ENCODE peak calls at places on chromosomes 1 and 21, in eight cellular contexts. One of them, this sample, is unnamed. For H3K9me3 and H3K27me3, the result is how much of the 10 kb centered on the place peaks cover.

GRCh38 chr1:20896824-20897223 is 109.7 kb upstream of the HP1BP3 start:
- DNase-seq in left ventricle myocardium inferior: no peak
- DNase-seq in psoas muscle: no peak
- DNase-seq in ovary: no peak
- DNase-seq in sigmoid colon: no peak
- DNase-seq in CD4-positive, CD25-positive, alpha-beta regulatory T cell: no peak
- DNase-seq in WERI-Rb-1: no peak
- DNase-seq in heart right ventricle: no peak
- DNase-seq in this sample: no peak

GRCh38 chr1:110798691-110799256 is 74.2 kb upstream of the CD53 start:
- DNase-seq in CD4-positive, CD25-positive, alpha-beta regulatory T cell: no peak
- DNase-seq in psoas muscle: no peak
- DNase-seq in ovary: no peak
- DNase-seq in sigmoid colon: no peak
- DNase-seq in heart right ventricle: no peak
- DNase-seq in WERI-Rb-1: peak
- DNase-seq in left ventricle myocardium inferior: no peak
- DNase-seq in this sample: no peak

GRCh38 chr1:107950434-107950833 is 14.5 kb downstream of the VAV3 start:
- DNase-seq in CD4-positive, CD25-positive, alpha-beta regulatory T cell: no peak
- DNase-seq in WERI-Rb-1: no peak
- DNase-seq in heart right ventricle: no peak
- DNase-seq in psoas muscle: no peak
- DNase-seq in ovary: no peak
- DNase-seq in sigmoid colon: no peak
- DNase-seq in left ventricle myocardium inferior: no peak
- DNase-seq in this sample: no peak

GRCh38 chr1:118504867-118505266 is 319.8 kb upstream of the SPAG17 start:
- DNase-seq in ovary: no peak
- DNase-seq in left ventricle myocardium inferior: peak
- DNase-seq in psoas muscle: peak
- DNase-seq in sigmoid colon: no peak
- DNase-seq in CD4-positive, CD25-positive, alpha-beta regulatory T cell: no peak
- DNase-seq in WERI-Rb-1: no peak
- DNase-seq in heart right ventricle: peak
- DNase-seq in this sample: no peak

GRCh38 chr1:173168941-173169340 is 38.2 kb downstream of the TNFSF4 start:
- DNase-seq in left ventricle myocardium inferior: no peak
- DNase-seq in ovary: no peak
- DNase-seq in heart right ventricle: no peak
- DNase-seq in sigmoid colon: no peak
- DNase-seq in WERI-Rb-1: no peak
- DNase-seq in psoas muscle: no peak
- DNase-seq in CD4-positive, CD25-positive, alpha-beta regulatory T cell: no peak
- DNase-seq in this sample: no peak

GRCh38 chr1:91406773-91407389 is 2.2 kb upstream of the HFM1 start:
- DNase-seq in left ventricle myocardium inferior: no peak
- DNase-seq in sigmoid colon: no peak
- DNase-seq in psoas muscle: no peak
- DNase-seq in WERI-Rb-1: no peak
- DNase-seq in ovary: no peak
- DNase-seq in CD4-positive, CD25-positive, alpha-beta regulatory T cell: no peak
- DNase-seq in heart right ventricle: no peak
- DNase-seq in this sample: no peak

GRCh38 chr1:193537266-193538003 is 351.0 kb upstream of the B3GALT2 start:
- DNase-seq in psoas muscle: no peak
- DNase-seq in sigmoid colon: no peak
- DNase-seq in CD4-positive, CD25-positive, alpha-beta regulatory T cell: peak
- DNase-seq in ovary: no peak
- DNase-seq in heart right ventricle: peak
- DNase-seq in WERI-Rb-1: no peak
- DNase-seq in left ventricle myocardium inferior: no peak
- DNase-seq in this sample: no peak

GRCh38 chr1:1862905-1863547 is 27.9 kb downstream of the GNB1 start:
- DNase-seq in heart right ventricle: no peak
- DNase-seq in sigmoid colon: no peak
- DNase-seq in WERI-Rb-1: no peak
- DNase-seq in psoas muscle: no peak
- DNase-seq in left ventricle myocardium inferior: no peak
- DNase-seq in CD4-positive, CD25-positive, alpha-beta regulatory T cell: no peak
- DNase-seq in ovary: no peak
- DNase-seq in this sample: no peak

GRCh38 chr1:167016090-167016750 is 27.1 kb downstream of the MAEL start:
- DNase-seq in ovary: no peak
- DNase-seq in heart right ventricle: no peak
- DNase-seq in WERI-Rb-1: no peak
- DNase-seq in psoas muscle: no peak
- DNase-seq in left ventricle myocardium inferior: no peak
- DNase-seq in CD4-positive, CD25-positive, alpha-beta regulatory T cell: no peak
- DNase-seq in sigmoid colon: no peak
- DNase-seq in this sample: no peak

GRCh38 chr21:31656199-31657095 is 3.0 kb upstream of the SOD1 start:
- DNase-seq in heart right ventricle: no peak
- DNase-seq in sigmoid colon: no peak
- DNase-seq in ovary: no peak
- DNase-seq in left ventricle myocardium inferior: no peak
- DNase-seq in psoas muscle: no peak
- DNase-seq in WERI-Rb-1: no peak
- DNase-seq in CD4-positive, CD25-positive, alpha-beta regulatory T cell: peak
- DNase-seq in this sample: no peak

GRCh38 chr1:226891846-226892533 is 21.6 kb downstream of the PSEN2 start:
- DNase-seq in left ventricle myocardium inferior: no peak
- DNase-seq in ovary: no peak
- DNase-seq in WERI-Rb-1: no peak
- DNase-seq in heart right ventricle: peak
- DNase-seq in CD4-positive, CD25-positive, alpha-beta regulatory T cell: no peak
- DNase-seq in psoas muscle: no peak
- DNase-seq in sigmoid colon: no peak
- DNase-seq in this sample: no peak

GRCh38 chr1:66464356-66464755 is 69.6 kb upstream of the SGIP1 start:
- DNase-seq in CD4-positive, CD25-positive, alpha-beta regulatory T cell: no peak
- DNase-seq in left ventricle myocardium inferior: no peak
- DNase-seq in WERI-Rb-1: no peak
- DNase-seq in heart right ventricle: no peak
- DNase-seq in psoas muscle: no peak
- DNase-seq in sigmoid colon: no peak
- DNase-seq in ovary: no peak
- DNase-seq in this sample: no peak

GRCh38 chr1:197813741-197814140 is 38.5 kb upstream of the DENND1B start:
- DNase-seq in CD4-positive, CD25-positive, alpha-beta regulatory T cell: no peak
- DNase-seq in psoas muscle: no peak
- DNase-seq in heart right ventricle: no peak
- DNase-seq in left ventricle myocardium inferior: no peak
- DNase-seq in sigmoid colon: no peak
- DNase-seq in ovary: no peak
- DNase-seq in WERI-Rb-1: no peak
- DNase-seq in this sample: no peak

GRCh38 chr1:210655511-210655910 is 326.8 kb downstream of the HHAT start:
- DNase-seq in sigmoid colon: no peak
- DNase-seq in CD4-positive, CD25-positive, alpha-beta regulatory T cell: no peak
- DNase-seq in WERI-Rb-1: no peak
- DNase-seq in left ventricle myocardium inferior: no peak
- DNase-seq in heart right ventricle: no peak
- DNase-seq in psoas muscle: no peak
- DNase-seq in ovary: no peak
- DNase-seq in this sample: no peak

GRCh38 chr1:75257424-75257823 is 123.2 kb downstream of the LHX8 start:
- DNase-seq in sigmoid colon: no peak
- DNase-seq in CD4-positive, CD25-positive, alpha-beta regulatory T cell: no peak
- DNase-seq in left ventricle myocardium inferior: no peak
- DNase-seq in WERI-Rb-1: peak
- DNase-seq in heart right ventricle: no peak
- DNase-seq in ovary: no peak
- DNase-seq in psoas muscle: no peak
- DNase-seq in this sample: no peak

GRCh38 chr1:224245188-224245587 is 62.1 kb downstream of the DEGS1 start:
- DNase-seq in heart right ventricle: peak
- DNase-seq in WERI-Rb-1: no peak
- DNase-seq in ovary: no peak
- DNase-seq in psoas muscle: peak
- DNase-seq in left ventricle myocardium inferior: peak
- DNase-seq in sigmoid colon: peak
- DNase-seq in CD4-positive, CD25-positive, alpha-beta regulatory T cell: peak
- DNase-seq in this sample: no peak

GRCh38 chr21:38455403-38455802 is 42.9 kb downstream of the ERG start:
- DNase-seq in CD4-positive, CD25-positive, alpha-beta regulatory T cell: no peak
- DNase-seq in WERI-Rb-1: no peak
- DNase-seq in left ventricle myocardium inferior: no peak
- DNase-seq in psoas muscle: no peak
- DNase-seq in sigmoid colon: no peak
- DNase-seq in ovary: no peak
- DNase-seq in heart right ventricle: no peak
- DNase-seq in this sample: no peak
- H3K9me3 ChIP-seq in CD4-positive, CD25-positive, alpha-beta regulatory T cell: under half
- H3K9me3 ChIP-seq in WERI-Rb-1: under half
- H3K9me3 ChIP-seq in left ventricle myocardium inferior: under half
- H3K9me3 ChIP-seq in psoas muscle: under half
- H3K9me3 ChIP-seq in sigmoid colon: under half
- H3K9me3 ChIP-seq in ovary: under half
- H3K9me3 ChIP-seq in heart right ventricle: under half
- H3K9me3 ChIP-seq in this sample: under half

GRCh38 chr1:203437696-203438315 is 37.8 kb upstream of the PRELP start:
- DNase-seq in ovary: no peak
- DNase-seq in heart right ventricle: no peak
- DNase-seq in psoas muscle: no peak
- DNase-seq in CD4-positive, CD25-positive, alpha-beta regulatory T cell: no peak
- DNase-seq in WERI-Rb-1: peak
- DNase-seq in sigmoid colon: no peak
- DNase-seq in left ventricle myocardium inferior: no peak
- DNase-seq in this sample: no peak
- H3K27me3 ChIP-seq in ovary: under half
- H3K27me3 ChIP-seq in heart right ventricle: under half
- H3K27me3 ChIP-seq in psoas muscle: under half
- H3K27me3 ChIP-seq in CD4-positive, CD25-positive, alpha-beta regulatory T cell: under half
- H3K27me3 ChIP-seq in WERI-Rb-1: under half
- H3K27me3 ChIP-seq in sigmoid colon: under half
- H3K27me3 ChIP-seq in left ventricle myocardium inferior: under half
- H3K27me3 ChIP-seq in this sample: under half

DNA sequence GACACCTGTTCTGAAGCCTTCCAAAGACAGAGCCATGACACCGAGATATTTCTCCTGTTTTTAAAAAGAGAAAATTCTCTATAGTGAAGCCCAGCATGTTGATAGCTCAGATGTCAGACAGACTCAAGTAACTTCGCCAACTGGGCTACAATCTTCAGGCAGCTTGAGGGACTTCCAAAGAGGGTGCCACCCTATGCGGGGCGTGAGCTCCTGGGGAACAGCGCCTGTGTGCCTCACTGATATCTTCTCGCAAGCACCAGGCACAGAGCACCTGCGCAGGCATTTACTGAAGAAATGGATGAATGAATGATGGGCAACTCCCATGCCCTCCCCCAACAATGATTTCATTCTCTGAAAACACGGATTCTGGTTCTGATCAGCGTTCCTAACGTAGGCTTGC is 17.6 kb downstream of the RIPK4 start:
- DNase-seq in sigmoid colon: no peak
- DNase-seq in heart right ventricle: no peak
- DNase-seq in psoas muscle: no peak
- DNase-seq in left ventricle myocardium inferior: no peak
- DNase-seq in WERI-Rb-1: no peak
- DNase-seq in ovary: no peak
- DNase-seq in CD4-positive, CD25-positive, alpha-beta regulatory T cell: no peak
- DNase-seq in this sample: no peak
- H3K9me3 ChIP-seq in sigmoid colon: under half
- H3K9me3 ChIP-seq in heart right ventricle: under half
- H3K9me3 ChIP-seq in psoas muscle: under half
- H3K9me3 ChIP-seq in left ventricle myocardium inferior: under half
- H3K9me3 ChIP-seq in WERI-Rb-1: under half
- H3K9me3 ChIP-seq in ovary: under half
- H3K9me3 ChIP-seq in CD4-positive, CD25-positive, alpha-beta regulatory T cell: under half
- H3K9me3 ChIP-seq in this sample: under half

DNA sequence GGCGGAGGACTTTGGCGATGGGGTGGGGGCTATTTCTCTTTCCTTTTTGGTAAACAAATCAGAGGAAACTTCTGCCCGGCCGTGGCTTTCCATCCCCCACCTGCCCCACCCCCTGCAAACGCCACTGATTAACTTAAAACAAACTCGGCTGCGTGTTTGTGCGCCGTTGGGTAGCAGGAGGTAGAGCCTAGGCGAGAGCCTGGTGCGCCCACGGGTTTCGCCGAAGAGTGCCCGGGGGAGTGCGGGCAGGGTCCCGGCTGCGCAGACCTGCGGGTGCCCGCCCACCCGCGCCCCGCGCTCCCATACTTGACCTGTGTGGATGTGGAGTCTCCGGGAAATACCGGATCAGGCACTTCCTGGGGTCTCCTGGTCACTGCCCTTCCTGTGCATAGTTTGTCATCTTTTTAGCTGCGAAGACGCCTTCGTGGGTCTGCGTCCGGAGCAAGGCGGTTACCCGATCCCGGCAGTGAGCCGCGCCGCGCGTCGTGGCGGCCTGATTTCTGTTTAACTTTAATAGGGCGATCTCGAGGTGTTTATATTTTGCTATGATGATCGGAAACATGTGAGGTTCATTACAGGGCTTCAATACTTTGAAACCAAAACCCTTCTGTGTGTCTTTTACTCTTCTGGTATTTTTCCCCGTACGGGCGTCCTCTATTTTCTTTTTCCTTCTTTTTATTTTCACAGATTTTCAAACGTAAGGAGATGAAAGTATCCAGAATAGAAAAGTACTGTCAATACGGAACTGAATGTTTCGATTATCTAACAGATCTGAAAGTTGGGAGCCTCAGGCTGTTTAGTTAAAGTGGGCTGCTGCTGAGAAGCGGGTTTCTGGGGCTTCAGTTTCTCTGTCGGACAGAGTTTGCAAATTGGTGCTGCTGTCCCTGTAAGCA is 15.2 kb downstream of the NR5A2 start:
- DNase-seq in WERI-Rb-1: peak
- DNase-seq in sigmoid colon: no peak
- DNase-seq in psoas muscle: no peak
- DNase-seq in heart right ventricle: no peak
- DNase-seq in left ventricle myocardium inferior: no peak
- DNase-seq in ovary: no peak
- DNase-seq in CD4-positive, CD25-positive, alpha-beta regulatory T cell: peak
- DNase-seq in this sample: no peak
- H3K27me3 ChIP-seq in WERI-Rb-1: half or more
- H3K27me3 ChIP-seq in sigmoid colon: half or more
- H3K27me3 ChIP-seq in psoas muscle: under half
- H3K27me3 ChIP-seq in heart right ventricle: half or more
- H3K27me3 ChIP-seq in left ventricle myocardium inferior: half or more
- H3K27me3 ChIP-seq in ovary: under half
- H3K27me3 ChIP-seq in CD4-positive, CD25-positive, alpha-beta regulatory T cell: under half
- H3K27me3 ChIP-seq in this sample: under half

DNA sequence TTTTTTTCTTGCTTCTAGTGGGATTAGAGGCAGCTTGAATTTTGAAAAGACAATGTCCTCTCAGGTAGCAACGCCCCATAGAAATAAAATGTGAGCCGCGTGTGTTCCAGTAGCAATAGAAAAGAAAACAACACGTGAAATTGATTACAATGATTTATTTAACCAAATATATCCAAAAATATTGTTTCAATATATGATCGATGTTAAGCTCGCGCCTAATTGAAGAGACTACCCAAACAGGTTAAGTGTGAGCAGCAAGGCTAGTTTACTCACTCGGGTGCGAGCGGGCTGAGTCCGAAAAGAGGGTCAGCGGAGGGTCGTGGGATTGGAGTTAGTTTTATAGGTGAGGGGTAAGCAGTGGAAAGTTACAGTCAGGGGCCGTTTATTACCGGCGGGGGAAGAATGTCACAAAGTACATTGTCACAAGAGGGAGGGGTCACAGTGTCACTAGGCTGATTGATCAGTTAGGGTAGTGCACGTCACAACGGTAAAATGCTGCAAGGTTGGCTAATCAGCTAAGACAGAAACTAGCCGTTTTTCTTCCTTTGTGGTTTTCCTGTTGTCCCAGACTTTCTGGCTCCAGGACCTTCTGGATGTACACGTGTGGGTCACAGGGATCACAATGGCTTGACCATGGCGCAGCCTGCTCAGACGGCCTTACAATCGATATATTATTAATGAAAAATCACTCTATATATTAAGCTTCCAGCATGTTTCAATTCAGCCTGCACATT is 697 bp upstream of the ZNF670 start:
- DNase-seq in ovary: no peak
- DNase-seq in left ventricle myocardium inferior: no peak
- DNase-seq in CD4-positive, CD25-positive, alpha-beta regulatory T cell: peak
- DNase-seq in WERI-Rb-1: no peak
- DNase-seq in psoas muscle: no peak
- DNase-seq in sigmoid colon: no peak
- DNase-seq in heart right ventricle: no peak
- DNase-seq in this sample: no peak
- H3K9me3 ChIP-seq in ovary: under half
- H3K9me3 ChIP-seq in left ventricle myocardium inferior: under half
- H3K9me3 ChIP-seq in CD4-positive, CD25-positive, alpha-beta regulatory T cell: under half
- H3K9me3 ChIP-seq in WERI-Rb-1: under half
- H3K9me3 ChIP-seq in psoas muscle: under half
- H3K9me3 ChIP-seq in sigmoid colon: under half
- H3K9me3 ChIP-seq in heart right ventricle: under half
- H3K9me3 ChIP-seq in this sample: under half